ENCODE peak calls at places on chromosomes 12 and 14, in nine cellular contexts. H is lung, B is left ventricle myocardium inferior, R is mucosa of descending colon, K is lower leg skin, I is IMR-90, Z is fibroblast of villous mesenchyme, C is AG04449, E is fibroblast of lung. L is an unnamed sample.

GRCh38 chr12:68800294-68800693 is 7.7 kb upstream of the MDM2 start:
- DNase-seq in H (no peak), B (no peak), R (peak), K (no peak), I (no peak), Z (no peak), C (no peak), E (no peak), L (no peak)

GRCh38 chr12:5244513-5244972 is 187.4 kb upstream of the NTF3 start:
- DNase-seq in H (no peak), B (no peak), R (peak), K (no peak), I (no peak), Z (no peak), C (no peak), E (no peak), L (no peak)

GRCh38 chr14:99944241-99944651 is 121.0 kb upstream of the EVL start:
- DNase-seq in H (no peak), B (no peak), R (peak), K (no peak), I (no peak), Z (no peak), C (no peak), E (no peak), L (no peak)

GRCh38 chr12:1666685-1667162 is 24.1 kb upstream of the ADIPOR2 start:
- DNase-seq in H (no peak), B (no peak), R (peak), K (no peak), I (no peak), Z (no peak), C (no peak), E (no peak), L (no peak)

GRCh38 chr14:100384819-100385813 is 62.0 kb downstream of the SLC25A47 start:
- DNase-seq in H (no peak), B (no peak), R (no peak), K (no peak), I (peak), Z (peak), C (no peak), E (peak), L (peak)

GRCh38 chr12:53484686-53485567 is 14.3 kb downstream of the MAP3K12 start:
- DNase-seq in H (no peak), B (no peak), R (no peak), K (no peak), I (no peak), Z (no peak), C (no peak), E (peak), L (no peak)

GRCh38 chr12:57735952-57736742 is 2.4 kb downstream of the AGAP2 start:
- DNase-seq in H (no peak), B (peak), R (no peak), K (no peak), I (peak), Z (peak), C (no peak), E (peak), L (peak)

GRCh38 chr12:101612162-101612916 is 17.6 kb downstream of the MYBPC1 start:
- DNase-seq in H (no peak), B (no peak), R (no peak), K (no peak), I (no peak), Z (no peak), C (no peak), E (no peak), L (no peak)

GRCh38 chr12:93518725-93519124 is 51.4 kb downstream of the MRPL42 start:
- DNase-seq in H (no peak), B (no peak), R (no peak), K (no peak), I (peak), Z (peak), C (no peak), E (peak), L (peak)

GRCh38 chr14:105531088-105531957 is 4.9 kb downstream of the TMEM121 start:
- DNase-seq in H (no peak), B (no peak), R (no peak), K (no peak), I (no peak), Z (no peak), C (no peak), E (no peak), L (no peak)

GRCh38 chr12:91687052-91688017 is 458.3 kb downstream of the BTG1 start:
- DNase-seq in H (no peak), B (no peak), R (no peak), K (no peak), I (no peak), Z (no peak), C (no peak), E (peak), L (no peak)

GRCh38 chr12:62909340-62909739 is 25.6 kb downstream of the PPM1H start:
- DNase-seq in H (no peak), B (no peak), R (no peak), K (no peak), I (no peak), Z (no peak), C (no peak), E (no peak), L (no peak)

GRCh38 chr12:66052988-66053615 is 77.4 kb downstream of the LLPH start:
- DNase-seq in H (no peak), B (no peak), R (no peak), K (no peak), I (no peak), Z (no peak), C (no peak), E (no peak), L (no peak)

GRCh38 chr14:24425704-24426103 is 3.8 kb downstream of the CBLN3 start:
- DNase-seq in H (no peak), B (no peak), R (no peak), K (peak), I (peak), Z (peak), C (no peak), E (peak), L (peak)

GRCh38 chr12:84911331-84912190 is 1.0 kb downstream of the SLC6A15 start:
- DNase-seq in H (no peak), B (no peak), R (peak), K (peak), I (peak), Z (peak), C (no peak), E (peak), L (peak)

GRCh38 chr12:84913151-84913550 is 552 bp upstream of the SLC6A15 start:
- DNase-seq in H (no peak), B (no peak), R (no peak), K (no peak), I (no peak), Z (peak), C (no peak), E (peak), L (peak)

GRCh38 chr12:84910549-84911241 is 1.9 kb downstream of the SLC6A15 start:
- DNase-seq in H (no peak), B (no peak), R (no peak), K (no peak), I (no peak), Z (peak), C (no peak), E (peak), L (peak)

GRCh38 chr12:84912191-84913142 is at the start of gene SLC6A15:
- DNase-seq in H (no peak), B (no peak), R (peak), K (peak), I (peak), Z (peak), C (no peak), E (peak), L (peak)
- H3K4me3 ChIP-seq in H (peak), B (peak), R (no peak), K (peak), I (peak), Z (peak), C (peak), E (peak), L (peak)

DNA sequence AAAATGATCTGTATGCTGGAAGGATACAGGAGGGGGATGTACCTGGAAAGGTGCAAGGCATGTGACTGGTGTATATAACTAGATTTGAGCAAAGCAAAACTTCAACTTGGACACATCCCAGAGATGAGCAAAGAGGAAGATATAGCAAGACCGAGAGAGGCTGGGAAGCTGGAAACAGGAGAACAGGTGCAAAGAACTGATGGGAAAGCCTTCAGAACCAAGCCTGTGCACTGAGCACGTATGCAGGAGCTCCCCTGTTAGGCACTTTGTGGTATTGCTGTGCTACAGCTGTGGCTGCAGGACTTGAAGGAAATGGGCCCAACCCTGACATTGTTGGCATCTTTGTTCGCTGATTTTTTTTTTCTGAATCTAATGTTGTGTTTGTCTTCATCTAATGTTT is 120.7 kb upstream of the PWP1 start:
- DNase-seq in H (no peak), B (no peak), R (peak), K (no peak), I (peak), Z (no peak), C (no peak), E (peak), L (peak)
- TF ChIP-seq CTCF in H (no peak), B (peak), R (no peak), K (no peak), I (no peak), Z (peak), C (peak), E (peak), L (peak)

GRCh38 chr12:124289634-124290600 is 5.0 kb upstream of the RFLNA start:
- DNase-seq in H (no peak), B (no peak), R (no peak), K (no peak), I (peak), Z (peak), C (no peak), E (peak), L (no peak)
- H3K4me3 ChIP-seq in H (no peak), B (peak), R (no peak), K (no peak), I (no peak), Z (no peak), C (no peak), E (no peak), L (no peak)

DNA sequence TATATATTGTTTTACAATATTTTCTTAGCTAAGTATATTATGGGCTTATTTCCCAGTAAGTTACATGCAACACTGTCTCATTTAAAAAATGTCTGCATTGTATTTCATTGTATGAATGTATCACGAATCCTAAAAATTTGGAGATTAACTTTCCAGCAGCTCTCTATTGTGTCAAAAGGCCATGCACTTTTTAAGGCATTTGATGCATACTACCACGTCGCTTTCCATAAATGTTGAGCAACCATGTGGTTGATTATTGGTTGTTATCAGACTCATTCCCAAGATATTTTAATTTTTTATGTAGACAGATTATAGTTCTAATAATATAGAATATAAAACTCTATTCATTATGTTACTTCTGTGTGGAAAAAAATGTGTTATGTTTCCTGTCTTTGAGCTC is 79.9 kb downstream of the SMOC1 start:
- DNase-seq in H (no peak), B (no peak), R (no peak), K (no peak), I (no peak), Z (no peak), C (no peak), E (no peak), L (no peak)
- TF ChIP-seq CTCF in H (no peak), B (no peak), R (no peak), K (no peak), I (no peak), Z (no peak), C (no peak), E (no peak), L (no peak)

L was measured in fibroblast of pulmonary artery.